ENCODE peak calls at places on chromosomes 13 and 19, in five cellular contexts. Z is H1, Q is GM12878, E is SK-N-SH, C is HepG2. H is an unnamed sample.

GRCh38 chr13:19817510-19818158 is 34.9 kb upstream of the PSPC1 start:
- DNase-seq in Z (no peak), Q (no peak), E (no peak), C (no peak), H (no peak)

GRCh38 chr19:43664008-43664407 is 6.0 kb downstream of the PLAUR start:
- DNase-seq in Z (no peak), Q (peak), E (no peak), C (no peak), H (no peak)

GRCh38 chr19:57559008-57559403 is 657 bp downstream of the ZNF550 start:
- DNase-seq in Z (no peak), Q (no peak), E (peak), C (peak), H (peak)

GRCh38 chr19:1606138-1606651 is 933 bp upstream of the UQCR11 start:
- DNase-seq in Z (no peak), Q (no peak), E (no peak), C (no peak), H (no peak)

GRCh38 chr13:28575200-28575599 is 80.3 kb upstream of the FLT1 start:
- DNase-seq in Z (no peak), Q (peak), E (no peak), C (no peak), H (no peak)

GRCh38 chr13:36124236-36124822 is 6.9 kb downstream of the DCLK1 start:
- DNase-seq in Z (no peak), Q (no peak), E (no peak), C (no peak), H (no peak)

GRCh38 chr13:90201198-90201597 is 1146.3 kb upstream of the MIR17HG start:
- DNase-seq in Z (no peak), Q (no peak), E (no peak), C (no peak), H (no peak)

GRCh38 chr13:40982772-40983171 is 36.3 kb downstream of the ELF1 start:
- DNase-seq in Z (no peak), Q (peak), E (peak), C (no peak), H (no peak)

GRCh38 chr19:35328851-35329285 is at the start of gene CD22:
- DNase-seq in Z (no peak), Q (peak), E (no peak), C (no peak), H (no peak)

GRCh38 chr13:110817143-110817542 is 97.7 kb downstream of the ANKRD10 start:
- DNase-seq in Z (no peak), Q (no peak), E (no peak), C (no peak), H (no peak)

GRCh38 chr19:55228015-55228391 is 560 bp downstream of the TMEM86B start:
- DNase-seq in Z (no peak), Q (no peak), E (peak), C (no peak), H (no peak)

GRCh38 chr19:703329-703650 is 5.4 kb upstream of the PALM start:
- DNase-seq in Z (no peak), Q (no peak), E (no peak), C (no peak), H (no peak)

GRCh38 chr19:16509141-16510061 is 13.2 kb downstream of the C19orf44 start:
- DNase-seq in Z (no peak), Q (no peak), E (peak), C (no peak), H (no peak)

GRCh38 chr19:4567584-4568071 is 8.1 kb upstream of the SEMA6B start:
- DNase-seq in Z (peak), Q (no peak), E (peak), C (peak), H (peak)

GRCh38 chr13:109780880-109781383 is 5.5 kb downstream of the IRS2 start:
- DNase-seq in Z (no peak), Q (no peak), E (no peak), C (no peak), H (no peak)

GRCh38 chr19:8334458-8335342 is 8.4 kb downstream of the KANK3 start:
- DNase-seq in Z (no peak), Q (no peak), E (peak), C (peak), H (peak)

GRCh38 chr19:47176627-47177090 is 46.0 kb downstream of the SAE1 start:
- DNase-seq in Z (no peak), Q (no peak), E (no peak), C (no peak), H (no peak)

GRCh38 chr13:73131247-73131646 is 72.4 kb downstream of the KLF5 start:
- DNase-seq in Z (no peak), Q (no peak), E (no peak), C (no peak), H (no peak)

GRCh38 chr13:32838985-32839384 is 177.2 kb upstream of the KL start:
- DNase-seq in Z (no peak), Q (no peak), E (no peak), C (peak), H (peak)

GRCh38 chr19:18445252-18445948 is 7.5 kb upstream of the ISYNA1 start:
- DNase-seq in Z (no peak), Q (no peak), E (no peak), C (no peak), H (no peak)

GRCh38 chr13:106570354-106570822 is 2.5 kb upstream of the ARGLU1 start:
- DNase-seq in Z (peak), Q (no peak), E (peak), C (no peak), H (peak)

GRCh38 chr19:51614789-51615188 is 15.4 kb downstream of the SIGLEC5 start:
- DNase-seq in Z (no peak), Q (no peak), E (no peak), C (no peak), H (no peak)

GRCh38 chr13:32121316-32121715 is 89.7 kb downstream of the FRY start:
- DNase-seq in Z (no peak), Q (no peak), E (no peak), C (no peak), H (no peak)

GRCh38 chr19:28859811-28860210 is 353.1 kb downstream of the UQCRFS1 start:
- DNase-seq in Z (no peak), Q (no peak), E (no peak), C (no peak), H (no peak)

GRCh38 chr19:18287836-18288772 is 6.7 kb upstream of the JUND start:
- DNase-seq in Z (no peak), Q (no peak), E (no peak), C (no peak), H (no peak)

DNA sequence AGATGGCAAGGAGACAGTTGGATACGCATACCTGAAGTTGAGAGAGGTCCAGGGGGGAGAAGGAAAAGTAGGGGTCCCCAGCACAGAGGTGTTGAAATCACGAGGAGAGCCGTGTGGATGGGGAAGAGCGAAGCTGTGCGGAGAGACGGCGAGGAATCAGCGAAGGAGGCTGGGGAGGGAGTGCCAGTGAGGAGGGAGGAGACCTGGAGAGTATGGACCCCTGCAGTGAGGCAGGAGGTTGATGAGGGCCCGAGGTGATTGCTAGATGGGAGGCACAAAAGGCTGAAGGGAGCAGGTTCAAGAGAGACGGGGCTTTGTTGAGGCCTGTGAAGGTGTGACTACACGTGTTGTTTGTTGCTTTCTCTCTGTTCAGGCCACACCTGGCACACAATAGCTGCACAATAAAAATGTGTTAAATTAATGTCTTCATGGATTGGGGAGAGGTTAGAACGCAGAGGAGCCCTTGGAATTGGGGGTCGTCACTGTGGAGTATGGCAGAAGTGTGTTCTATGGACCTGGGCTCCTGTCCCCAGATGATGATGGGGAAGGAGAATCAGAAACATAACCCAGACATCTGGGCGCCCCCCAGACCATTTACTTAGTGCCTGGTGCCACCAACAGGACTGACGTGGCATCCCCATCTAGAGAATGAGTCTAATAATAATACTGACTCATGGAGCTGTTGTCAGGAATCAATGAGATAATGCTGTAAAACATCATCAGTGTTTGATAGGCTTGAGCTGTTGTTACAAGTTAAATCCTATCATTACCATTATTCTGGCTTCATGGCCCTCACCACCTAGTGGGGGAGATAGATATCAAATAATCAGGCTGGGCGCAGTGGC is 137.5 kb downstream of the SIPA1L3 start:
- DNase-seq in Z (no peak), Q (no peak), E (no peak), C (no peak), H (peak)
- TF ChIP-seq CHD2 in Z (no peak), Q (no peak), E (no peak), C (no peak), H (no peak)

GRCh38 chr19:36436531-36436930 is 18.1 kb upstream of the ZFP82 start:
- DNase-seq in Z (no peak), Q (no peak), E (no peak), C (no peak), H (peak)
- TF ChIP-seq CHD2 in Z (no peak), Q (no peak), E (no peak), C (no peak), H (no peak)

GRCh38 chr13:24742986-24743385 is 21.0 kb upstream of the RNF17 start:
- DNase-seq in Z (no peak), Q (no peak), E (no peak), C (no peak), H (no peak)
- TF ChIP-seq CHD2 in Z (no peak), Q (no peak), E (no peak), C (no peak), H (no peak)

GRCh38 chr13:56561327-56561726 is 579.4 kb upstream of the PRR20A start:
- DNase-seq in Z (no peak), Q (no peak), E (no peak), C (no peak), H (no peak)
- TF ChIP-seq CHD2 in Z (no peak), Q (no peak), E (no peak), C (no peak), H (no peak)